ENCODE peak calls at places on chromosome 22, in six cellular contexts. K is A549, D is dorsolateral prefrontal cortex, R is iPS-NIHi11, Y is skeletal muscle cell, H is ELR. O is an unnamed sample.
A peak's percentile ranks its signal among the peaks of the same experiment; 100 is the strongest.

GRCh38 chr22:40535642-40536041 is 100.9 kb downstream of the MRTFA start:
- DNase-seq in K (no peak), D (no peak), R (no peak), Y (no peak), H (no peak), O (no peak)

GRCh38 chr22:43279867-43280519 is 63.2 kb downstream of the SCUBE1 start:
- DNase-seq in K (no peak), D (no peak), R (no peak), Y (no peak), H (no peak), O (no peak)

GRCh38 chr22:20080445-20080775 is 369 bp downstream of the DGCR8 start:
- DNase-seq in K (peak; percentile 36), D (peak; percentile 49), R (peak; percentile 81), Y (no peak), H (peak; percentile 77), O (peak; percentile 67)

GRCh38 chr22:20509344-20510047 is 2.1 kb downstream of the MED15 start:
- DNase-seq in K (peak; percentile 48), D (peak; percentile 53), R (no peak), Y (peak; percentile 79), H (peak; percentile 96), O (peak; percentile 97)

GRCh38 chr22:32446321-32446720 is 17.9 kb downstream of the BPIFC start:
- DNase-seq in K (no peak), D (no peak), R (no peak), Y (no peak), H (peak; percentile 39), O (no peak)

GRCh38 chr22:37511368-37512104 is 7.7 kb downstream of the CARD10 start:
- DNase-seq in K (no peak), D (no peak), R (no peak), Y (no peak), H (no peak), O (no peak)

GRCh38 chr22:44576311-44577260 is 78.6 kb upstream of the RTL6 start:
- DNase-seq in K (no peak), D (no peak), R (no peak), Y (no peak), H (no peak), O (no peak)

GRCh38 chr22:33440756-33441155 is 382.6 kb upstream of the SYN3 start:
- DNase-seq in K (no peak), D (no peak), R (no peak), Y (no peak), H (no peak), O (no peak)

GRCh38 chr22:23742505-23743264 is 8.2 kb downstream of the ZNF70 start:
- DNase-seq in K (no peak), D (no peak), R (no peak), Y (no peak), H (peak; percentile 63), O (no peak)

GRCh38 chr22:38610234-38610633 is 40.3 kb upstream of the DMC1 start:
- DNase-seq in K (no peak), D (no peak), R (no peak), Y (no peak), H (no peak), O (no peak)

GRCh38 chr22:19182472-19183157 is 4.1 kb upstream of the SLC25A1 start:
- DNase-seq in K (no peak), D (no peak), R (no peak), Y (no peak), H (no peak), O (no peak)

GRCh38 chr22:23537421-23537820 is 42.7 kb downstream of the IGLL1 start:
- DNase-seq in K (no peak), D (no peak), R (no peak), Y (no peak), H (no peak), O (no peak)

GRCh38 chr22:19478086-19478392 is 954 bp downstream of the UFD1 start:
- DNase-seq in K (no peak), D (no peak), R (no peak), Y (no peak), H (no peak), O (no peak)

GRCh38 chr22:22865311-22866072 is 22.1 kb upstream of the IGLL5 start:
- DNase-seq in K (no peak), D (no peak), R (no peak), Y (no peak), H (no peak), O (no peak)

GRCh38 chr22:45322873-45323525 is 13.3 kb downstream of the FAM118A start:
- DNase-seq in K (no peak), D (no peak), R (no peak), Y (no peak), H (no peak), O (no peak)